ENCODE peak calls at places on chromosome 11, in ten cellular contexts. T is adrenal gland; S is caudate nucleus; E is tibial nerve; B is neuronal stem cell; F is effector memory CD4-positive, alpha-beta T cell; Q is fibroblast of lung; I is cardiac muscle cell; H is prostate gland; W is foreskin keratinocyte. V is an unnamed sample.

GRCh38 chr11:121448431-121448941 is 3.6 kb upstream of the SORL1 start:
- DNase-seq in T (no peak), S (no peak), E (no peak), B (no peak), F (no peak), Q (no peak), I (no peak), H (no peak), W (no peak), V (no peak)

GRCh38 chr11:15941206-15941770 is 415.1 kb downstream of the SOX6 start:
- DNase-seq in T (peak; percentile 45), S (no peak), E (no peak), B (peak; percentile 39), F (no peak), Q (no peak), I (peak; percentile 66), H (no peak), W (no peak), V (no peak)

GRCh38 chr11:29119691-29120328 is 897.0 kb downstream of the KCNA4 start:
- DNase-seq in T (no peak), S (no peak), E (no peak), B (no peak), F (no peak), Q (peak; percentile 87), I (peak; percentile 79), H (no peak), W (peak; percentile 66), V (no peak)

GRCh38 chr11:125167954-125168821 is 3.6 kb downstream of the PKNOX2 start:
- DNase-seq in T (no peak), S (no peak), E (no peak), B (no peak), F (no peak), Q (peak; percentile 89), I (peak; percentile 58), H (peak; percentile 31), W (no peak), V (no peak)

GRCh38 chr11:112304914-112305313 is 44.3 kb upstream of the PLET1 start:
- DNase-seq in T (no peak), S (no peak), E (no peak), B (no peak), F (no peak), Q (no peak), I (no peak), H (no peak), W (no peak), V (no peak)

GRCh38 chr11:61749607-61750217 is 2.7 kb upstream of the MYRF start:
- DNase-seq in T (no peak), S (peak; percentile 91), E (no peak), B (no peak), F (no peak), Q (no peak), I (peak; percentile 84), H (no peak), W (no peak), V (no peak)

GRCh38 chr11:3834349-3835099 is 6.2 kb downstream of the RHOG start:
- DNase-seq in T (peak; percentile 48), S (no peak), E (peak; percentile 63), B (no peak), F (no peak), Q (no peak), I (peak; percentile 57), H (no peak), W (no peak), V (no peak)

GRCh38 chr11:14544611-14545010 is 24.4 kb upstream of the PSMA1 start:
- DNase-seq in T (no peak), S (no peak), E (no peak), B (no peak), F (no peak), Q (peak; percentile 78), I (peak; percentile 86), H (no peak), W (no peak), V (no peak)

GRCh38 chr11:2945757-2946287 is 16.6 kb upstream of the PHLDA2 start:
- DNase-seq in T (no peak), S (no peak), E (no peak), B (no peak), F (no peak), Q (no peak), I (no peak), H (no peak), W (no peak), V (no peak)

GRCh38 chr11:82406611-82407010 is 327.1 kb downstream of the FAM181B start:
- DNase-seq in T (no peak), S (no peak), E (no peak), B (no peak), F (no peak), Q (no peak), I (no peak), H (no peak), W (no peak), V (no peak)

GRCh38 chr11:6611092-6612007 is 666 bp downstream of the TAF10 start:
- DNase-seq in T (peak; percentile 54), S (peak; percentile 52), E (no peak), B (no peak), F (peak; percentile 25), Q (peak; percentile 28), I (peak; percentile 30), H (no peak), W (no peak), V (peak; percentile 46)

GRCh38 chr11:132234878-132235277 is 864.5 kb downstream of the NTM start:
- DNase-seq in T (no peak), S (no peak), E (no peak), B (no peak), F (no peak), Q (peak; percentile 36), I (peak; percentile 20), H (no peak), W (peak; percentile 63), V (no peak)

GRCh38 chr11:44905131-44905866 is 45.4 kb downstream of the TP53I11 start:
- DNase-seq in T (no peak), S (no peak), E (no peak), B (no peak), F (no peak), Q (no peak), I (no peak), H (no peak), W (no peak), V (no peak)

GRCh38 chr11:102367364-102367763 is 20.4 kb downstream of the BIRC2 start:
- DNase-seq in T (no peak), S (no peak), E (no peak), B (no peak), F (no peak), Q (peak; percentile 47), I (peak; percentile 52), H (no peak), W (no peak), V (no peak)

GRCh38 chr11:6599884-6600390 is 3.5 kb downstream of the RRP8 start:
- DNase-seq in T (no peak), S (no peak), E (peak; percentile 4), B (no peak), F (no peak), Q (no peak), I (no peak), H (peak; percentile 4), W (no peak), V (no peak)

GRCh38 chr11:108838102-108838803 is 173.4 kb downstream of the DDX10 start:
- DNase-seq in T (no peak), S (no peak), E (no peak), B (no peak), F (no peak), Q (no peak), I (no peak), H (no peak), W (no peak), V (no peak)

GRCh38 chr11:108836541-108836940 is 171.7 kb downstream of the DDX10 start:
- DNase-seq in T (no peak), S (no peak), E (no peak), B (no peak), F (no peak), Q (no peak), I (no peak), H (no peak), W (no peak), V (no peak)

GRCh38 chr11:108835624-108836023 is 170.8 kb downstream of the DDX10 start:
- DNase-seq in T (no peak), S (no peak), E (no peak), B (no peak), F (no peak), Q (no peak), I (no peak), H (no peak), W (no peak), V (no peak)

GRCh38 chr11:108838804-108839128 is 173.9 kb downstream of the DDX10 start:
- DNase-seq in T (no peak), S (no peak), E (no peak), B (no peak), F (no peak), Q (no peak), I (no peak), H (no peak), W (no peak), V (no peak)
- H3K27ac ChIP-seq in T (no peak overlapping the region), S (no peak overlapping the region), E (no peak overlapping the region), B (no peak overlapping the region), F (no peak overlapping the region), Q (no peak overlapping the region), I (no peak overlapping the region), H (no peak overlapping the region), W (no peak overlapping the region), V (no peak overlapping the region)

GRCh38 chr11:8785998-8786397 is 103.4 kb downstream of the RPL27A start:
- DNase-seq in T (no peak), S (no peak), E (no peak), B (no peak), F (no peak), Q (no peak), I (no peak), H (no peak), W (no peak), V (no peak)
- H3K27ac ChIP-seq in T (no peak overlapping the region), S (no peak overlapping the region), E (no peak overlapping the region), B (no peak overlapping the region), F (no peak overlapping the region), Q (no peak overlapping the region), I (no peak overlapping the region), H (no peak overlapping the region), W (no peak overlapping the region), V (no peak overlapping the region)

GRCh38 chr11:118587952-118588351 is 15.7 kb downstream of the ARCN1 start:
- DNase-seq in T (no peak), S (no peak), E (no peak), B (no peak), F (no peak), Q (no peak), I (no peak), H (no peak), W (no peak), V (no peak)
- H3K27ac ChIP-seq in T (no peak overlapping the region), S (no peak overlapping the region), E (no peak overlapping the region), B (no peak overlapping the region), F (no peak overlapping the region), Q (no peak overlapping the region), I (no peak overlapping the region), H (no peak overlapping the region), W (no peak overlapping the region), V (no peak overlapping the region)

DNA sequence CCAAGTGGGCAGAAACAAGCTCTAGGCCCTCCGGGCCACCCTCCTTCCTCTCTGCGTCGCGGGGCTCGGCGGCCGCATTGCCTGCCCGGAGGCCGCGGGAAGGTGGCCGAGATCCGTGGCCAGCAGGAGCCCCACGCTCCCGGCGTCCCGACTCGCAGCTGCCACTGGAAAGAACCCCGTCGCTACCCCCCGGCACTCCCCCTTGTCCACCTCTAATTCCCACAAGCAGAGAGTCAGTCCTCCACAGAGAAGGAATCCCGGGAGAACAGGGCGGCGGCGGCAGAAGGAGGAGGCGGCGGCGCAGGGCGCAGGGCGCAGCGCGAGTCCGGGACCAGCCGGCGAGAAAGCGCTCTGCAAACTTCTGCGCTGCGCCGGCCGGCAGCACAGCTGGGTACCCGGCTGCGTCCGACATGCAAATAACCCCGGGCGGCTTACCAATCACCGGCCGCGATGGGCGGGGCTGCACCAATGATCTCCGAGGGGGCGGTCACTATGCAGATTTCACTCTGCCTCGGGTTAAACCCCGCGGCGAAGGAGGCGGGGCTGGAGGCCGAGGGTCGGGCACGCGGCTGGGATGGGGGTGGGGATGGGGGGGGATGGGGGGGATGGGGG is at the start of gene ABTB2:
- DNase-seq in T (peak; percentile 99), S (peak; percentile 96), E (peak; percentile 99), B (peak; percentile 96), F (peak; percentile 93), Q (peak; percentile 97), I (peak; percentile 99), H (peak; percentile 99), W (peak; percentile 90), V (peak; percentile 94)
- H3K27ac ChIP-seq in T (peak within 1 kb of the TSS; percentile 85), S (peak within 1 kb of the TSS; percentile 36), E (peak within 1 kb of the TSS; percentile 63), B (no peak within 1 kb of the TSS), F (peak within 1 kb of the TSS; percentile 60), Q (peak within 1 kb of the TSS; percentile 11), I (no peak within 1 kb of the TSS), H (peak within 1 kb of the TSS; percentile 76), W (no peak within 1 kb of the TSS), V (peak within 1 kb of the TSS; percentile 53)